ENCODE peak calls at places on chromosomes 2 and 18, in six cellular contexts. One of them, this sample, is unnamed.

GRCh38 chr2:217994776-217995274 is 8.0 kb downstream of the TNS1 start:
- DNase-seq in glutamatergic neuron: no peak
- DNase-seq in kidney: no peak
- DNase-seq in Calu3: no peak
- DNase-seq in coronary artery: no peak
- DNase-seq in cardiac muscle cell: no peak
- DNase-seq in this sample: no peak

GRCh38 chr2:54942373-54942772 is 107.9 kb downstream of the RTN4 start:
- DNase-seq in glutamatergic neuron: no peak
- DNase-seq in kidney: no peak
- DNase-seq in Calu3: no peak
- DNase-seq in coronary artery: no peak
- DNase-seq in cardiac muscle cell: no peak
- DNase-seq in this sample: no peak

GRCh38 chr2:172103471-172104292 is 982 bp upstream of the DLX2 start:
- DNase-seq in glutamatergic neuron: peak
- DNase-seq in kidney: peak
- DNase-seq in Calu3: peak
- DNase-seq in coronary artery: no peak
- DNase-seq in cardiac muscle cell: peak
- DNase-seq in this sample: no peak

GRCh38 chr2:64609229-64609994 is 44.3 kb downstream of the SERTAD2 start:
- DNase-seq in glutamatergic neuron: peak
- DNase-seq in kidney: peak
- DNase-seq in Calu3: peak
- DNase-seq in coronary artery: peak
- DNase-seq in cardiac muscle cell: peak
- DNase-seq in this sample: no peak

GRCh38 chr2:106193491-106193976 is 567 bp downstream of the UXS1 start:
- DNase-seq in glutamatergic neuron: peak
- DNase-seq in kidney: no peak
- DNase-seq in Calu3: peak
- DNase-seq in coronary artery: peak
- DNase-seq in cardiac muscle cell: peak
- DNase-seq in this sample: no peak

GRCh38 chr2:171404258-171404657 is 29.5 kb downstream of the METTL8 start:
- DNase-seq in glutamatergic neuron: no peak
- DNase-seq in kidney: no peak
- DNase-seq in Calu3: no peak
- DNase-seq in coronary artery: no peak
- DNase-seq in cardiac muscle cell: no peak
- DNase-seq in this sample: no peak

GRCh38 chr2:36397040-36397616 is 41.5 kb downstream of the CRIM1 start:
- DNase-seq in glutamatergic neuron: no peak
- DNase-seq in kidney: no peak
- DNase-seq in Calu3: no peak
- DNase-seq in coronary artery: no peak
- DNase-seq in cardiac muscle cell: no peak
- DNase-seq in this sample: no peak

GRCh38 chr2:160836755-160837154 is 323.5 kb upstream of the TANK start:
- DNase-seq in glutamatergic neuron: no peak
- DNase-seq in kidney: no peak
- DNase-seq in Calu3: peak
- DNase-seq in coronary artery: no peak
- DNase-seq in cardiac muscle cell: peak
- DNase-seq in this sample: no peak

GRCh38 chr2:8753609-8754008 is 71.8 kb downstream of the ID2 start:
- DNase-seq in glutamatergic neuron: no peak
- DNase-seq in kidney: no peak
- DNase-seq in Calu3: no peak
- DNase-seq in coronary artery: no peak
- DNase-seq in cardiac muscle cell: peak
- DNase-seq in this sample: no peak

GRCh38 chr2:170928036-170928823 is 823 bp upstream of the GORASP2 start:
- DNase-seq in glutamatergic neuron: no peak
- DNase-seq in kidney: no peak
- DNase-seq in Calu3: peak
- DNase-seq in coronary artery: no peak
- DNase-seq in cardiac muscle cell: no peak
- DNase-seq in this sample: no peak

GRCh38 chr2:175256806-175257585 is 75.5 kb upstream of the ATP5MC3 start:
- DNase-seq in glutamatergic neuron: no peak
- DNase-seq in kidney: peak
- DNase-seq in Calu3: no peak
- DNase-seq in coronary artery: no peak
- DNase-seq in cardiac muscle cell: no peak
- DNase-seq in this sample: no peak

GRCh38 chr18:72107647-72108046 is 436.5 kb downstream of the CBLN2 start:
- DNase-seq in glutamatergic neuron: no peak
- DNase-seq in kidney: no peak
- DNase-seq in Calu3: no peak
- DNase-seq in coronary artery: no peak
- DNase-seq in cardiac muscle cell: peak
- DNase-seq in this sample: no peak

GRCh38 chr2:72932805-72933204 is 15.5 kb downstream of the EMX1 start:
- DNase-seq in glutamatergic neuron: no peak
- DNase-seq in kidney: peak
- DNase-seq in Calu3: no peak
- DNase-seq in coronary artery: no peak
- DNase-seq in cardiac muscle cell: no peak
- DNase-seq in this sample: no peak

GRCh38 chr2:175187378-175187777 is 5.9 kb upstream of the ATP5MC3 start:
- DNase-seq in glutamatergic neuron: no peak
- DNase-seq in kidney: no peak
- DNase-seq in Calu3: peak
- DNase-seq in coronary artery: no peak
- DNase-seq in cardiac muscle cell: peak
- DNase-seq in this sample: no peak

GRCh38 chr2:121038831-121039230 is 246.2 kb downstream of the TFCP2L1 start:
- DNase-seq in glutamatergic neuron: no peak
- DNase-seq in kidney: peak
- DNase-seq in Calu3: peak
- DNase-seq in coronary artery: no peak
- DNase-seq in cardiac muscle cell: no peak
- DNase-seq in this sample: no peak

GRCh38 chr2:7468448-7468828 is 551.2 kb downstream of the RNF144A start:
- DNase-seq in glutamatergic neuron: no peak
- DNase-seq in kidney: no peak
- DNase-seq in Calu3: no peak
- DNase-seq in coronary artery: no peak
- DNase-seq in cardiac muscle cell: no peak
- DNase-seq in this sample: no peak

GRCh38 chr18:36536426-36536825 is 238.9 kb downstream of the FHOD3 start:
- DNase-seq in glutamatergic neuron: no peak
- DNase-seq in kidney: no peak
- DNase-seq in Calu3: no peak
- DNase-seq in coronary artery: peak
- DNase-seq in cardiac muscle cell: peak
- DNase-seq in this sample: no peak

GRCh38 chr2:150876201-150877085 is 385.2 kb downstream of the RBM43 start:
- DNase-seq in glutamatergic neuron: no peak
- DNase-seq in kidney: no peak
- DNase-seq in Calu3: no peak
- DNase-seq in coronary artery: no peak
- DNase-seq in cardiac muscle cell: peak
- DNase-seq in this sample: no peak

GRCh38 chr2:69916151-69916550 is 1.2 kb downstream of the MXD1 start:
- DNase-seq in glutamatergic neuron: no peak
- DNase-seq in kidney: no peak
- DNase-seq in Calu3: no peak
- DNase-seq in coronary artery: no peak
- DNase-seq in cardiac muscle cell: no peak
- DNase-seq in this sample: no peak

GRCh38 chr2:69386376-69386775 is 651 bp downstream of the GFPT1 start:
- DNase-seq in glutamatergic neuron: no peak
- DNase-seq in kidney: no peak
- DNase-seq in Calu3: no peak
- DNase-seq in coronary artery: no peak
- DNase-seq in cardiac muscle cell: no peak
- DNase-seq in this sample: no peak

GRCh38 chr2:23221236-23221635 is 163.7 kb upstream of the KLHL29 start:
- DNase-seq in glutamatergic neuron: no peak
- DNase-seq in kidney: no peak
- DNase-seq in Calu3: no peak
- DNase-seq in coronary artery: peak
- DNase-seq in cardiac muscle cell: no peak
- DNase-seq in this sample: no peak
- TF ChIP-seq CTCF in glutamatergic neuron: no peak
- TF ChIP-seq CTCF in kidney: no peak
- TF ChIP-seq CTCF in Calu3: no peak
- TF ChIP-seq CTCF in coronary artery: no peak
- TF ChIP-seq CTCF in cardiac muscle cell: no peak
- TF ChIP-seq CTCF in this sample: no peak

GRCh38 chr2:124018894-124019293 is 6.2 kb upstream of the CNTNAP5 start:
- DNase-seq in glutamatergic neuron: no peak
- DNase-seq in kidney: no peak
- DNase-seq in Calu3: no peak
- DNase-seq in coronary artery: no peak
- DNase-seq in cardiac muscle cell: no peak
- DNase-seq in this sample: no peak
- TF ChIP-seq CTCF in glutamatergic neuron: peak
- TF ChIP-seq CTCF in kidney: no peak
- TF ChIP-seq CTCF in Calu3: no peak
- TF ChIP-seq CTCF in coronary artery: no peak
- TF ChIP-seq CTCF in cardiac muscle cell: peak
- TF ChIP-seq CTCF in this sample: no peak

DNA sequence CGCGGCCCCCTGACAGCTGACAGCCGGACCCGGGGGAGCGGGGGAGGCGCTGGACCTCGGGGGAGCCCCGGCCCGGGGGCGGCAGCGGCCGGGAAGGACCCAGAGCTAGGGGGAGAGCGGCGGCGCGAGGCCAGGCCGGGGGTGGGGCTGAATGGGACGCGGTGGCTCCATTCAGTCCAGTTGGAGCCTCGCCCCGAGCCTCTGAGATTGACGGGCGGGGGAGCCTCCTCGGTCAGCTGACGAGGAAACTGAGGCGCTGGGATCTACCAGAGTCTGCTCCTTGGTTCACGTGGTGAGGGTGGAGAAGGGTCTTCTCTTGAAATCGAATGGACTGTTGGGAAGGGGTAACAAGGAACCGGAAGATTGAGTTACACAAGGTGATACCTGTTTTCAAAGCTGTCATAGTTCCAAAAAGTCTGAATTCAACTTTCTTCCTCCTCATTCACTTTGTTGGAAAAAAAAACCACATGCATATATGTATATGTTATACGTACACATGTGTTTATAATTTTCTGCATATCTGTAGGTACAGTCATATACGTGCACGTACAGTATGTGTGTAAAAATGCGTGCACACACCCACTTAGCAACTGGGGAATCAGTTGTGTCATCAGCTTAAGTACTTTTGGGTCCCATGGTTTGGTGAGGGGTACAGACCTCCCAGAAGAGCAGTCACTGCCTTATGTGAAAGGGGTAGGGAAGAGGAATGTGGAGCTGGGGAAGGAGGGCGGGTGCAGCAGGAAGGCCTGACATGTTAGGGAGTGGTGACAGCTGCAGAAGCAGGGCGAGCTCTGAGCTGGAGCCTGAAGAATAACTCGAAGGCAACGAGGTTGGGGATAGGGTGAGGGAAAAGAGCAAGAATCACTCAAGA is 628 bp downstream of the PPP1R7 start:
- DNase-seq in glutamatergic neuron: no peak
- DNase-seq in kidney: peak
- DNase-seq in Calu3: no peak
- DNase-seq in coronary artery: no peak
- DNase-seq in cardiac muscle cell: peak
- DNase-seq in this sample: no peak
- TF ChIP-seq CTCF in glutamatergic neuron: no peak
- TF ChIP-seq CTCF in kidney: no peak
- TF ChIP-seq CTCF in Calu3: no peak
- TF ChIP-seq CTCF in coronary artery: no peak
- TF ChIP-seq CTCF in cardiac muscle cell: no peak
- TF ChIP-seq CTCF in this sample: no peak

GRCh38 chr2:68169308-68169707 is 11.6 kb downstream of the PNO1 start:
- DNase-seq in glutamatergic neuron: no peak
- DNase-seq in kidney: no peak
- DNase-seq in Calu3: no peak
- DNase-seq in coronary artery: no peak
- DNase-seq in cardiac muscle cell: no peak
- DNase-seq in this sample: no peak
- TF ChIP-seq CTCF in glutamatergic neuron: no peak
- TF ChIP-seq CTCF in kidney: no peak
- TF ChIP-seq CTCF in Calu3: no peak
- TF ChIP-seq CTCF in coronary artery: no peak
- TF ChIP-seq CTCF in cardiac muscle cell: no peak
- TF ChIP-seq CTCF in this sample: no peak

DNA sequence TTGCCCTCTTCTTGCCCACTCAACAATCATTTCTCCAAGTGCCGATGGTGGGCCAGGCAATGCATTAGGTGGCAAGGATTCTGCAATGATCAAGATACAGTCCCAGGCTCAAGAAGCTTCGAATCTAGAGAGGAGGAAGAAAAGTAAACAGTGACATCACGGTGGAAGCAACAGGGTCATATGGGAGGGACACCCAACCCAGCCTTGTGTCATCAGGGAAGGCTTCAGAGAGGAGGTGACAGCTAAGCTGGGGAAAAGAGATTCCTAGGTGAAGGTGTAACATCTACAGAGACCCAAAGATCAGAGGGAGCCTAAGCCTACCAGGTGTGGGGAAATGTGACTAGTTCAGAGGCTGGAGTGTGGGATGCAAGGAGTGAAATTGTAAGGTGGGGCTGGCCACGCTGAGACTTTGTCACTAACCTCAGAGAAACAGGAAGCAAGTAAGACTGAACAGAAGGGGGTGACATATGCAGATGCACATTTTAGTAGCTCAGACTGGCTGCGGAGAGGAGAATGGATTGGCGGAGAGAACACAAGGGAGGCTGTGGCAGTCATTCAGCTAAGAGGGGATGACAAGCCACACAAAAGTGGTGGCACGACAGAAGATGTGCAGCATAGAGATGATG is 104.9 kb downstream of the ANKRD44 start:
- DNase-seq in glutamatergic neuron: no peak
- DNase-seq in kidney: no peak
- DNase-seq in Calu3: no peak
- DNase-seq in coronary artery: no peak
- DNase-seq in cardiac muscle cell: no peak
- DNase-seq in this sample: no peak
- TF ChIP-seq CTCF in glutamatergic neuron: no peak
- TF ChIP-seq CTCF in kidney: no peak
- TF ChIP-seq CTCF in Calu3: no peak
- TF ChIP-seq CTCF in coronary artery: no peak
- TF ChIP-seq CTCF in cardiac muscle cell: no peak
- TF ChIP-seq CTCF in this sample: no peak

This sample was measured in esophagus squamous epithelium.